ENCODE peak calls at places on chromosomes 5 and 9, in five cellular contexts. Z is stimulated activated CD4-positive, alpha-beta T cell treated with anti-CD3 and anti-CD28 coated beads, Interleukin-4, amount 100 ng/mL, for 1 hour; E is T-helper 1 cell; X is T47D; K is NCI-H1092. O is an unnamed sample.

GRCh38 chr5:159091596-159091995 is 8.1 kb downstream of the EBF1 start:
- DNase-seq in Z (no peak), E (no peak), X (no peak), K (no peak), O (no peak)

GRCh38 chr5:17370651-17371050 is 127.4 kb upstream of the TAF11L2 start:
- DNase-seq in Z (no peak), E (no peak), X (no peak), K (no peak), O (no peak)

GRCh38 chr5:40717281-40717680 is 37.6 kb downstream of the PTGER4 start:
- DNase-seq in Z (no peak), E (no peak), X (no peak), K (no peak), O (peak; percentile 2)

GRCh38 chr5:78787763-78788162 is 139.2 kb upstream of the LHFPL2 start:
- DNase-seq in Z (no peak), E (no peak), X (no peak), K (no peak), O (no peak)

GRCh38 chr5:15286659-15287058 is 213.3 kb upstream of the FBXL7 start:
- DNase-seq in Z (no peak), E (no peak), X (peak; percentile 7), K (no peak), O (no peak)

GRCh38 chr9:106891286-106891685 is 28.3 kb downstream of the ZNF462 start:
- DNase-seq in Z (no peak), E (no peak), X (no peak), K (no peak), O (no peak)

GRCh38 chr5:32042571-32042970 is 131.5 kb downstream of the GOLPH3 start:
- DNase-seq in Z (no peak), E (no peak), X (peak; percentile 20), K (no peak), O (peak; percentile 86)

GRCh38 chr5:1017691-1018455 is 9.3 kb downstream of the NKD2 start:
- DNase-seq in Z (no peak), E (no peak), X (no peak), K (no peak), O (no peak)

GRCh38 chr5:143140492-143141231 is 262.8 kb downstream of the NR3C1 start:
- DNase-seq in Z (no peak), E (no peak), X (peak; percentile 85), K (peak; percentile 53), O (no peak)

GRCh38 chr9:136553581-136553980 is 7.7 kb upstream of the NOTCH1 start:
- DNase-seq in Z (no peak), E (no peak), X (no peak), K (no peak), O (no peak)

GRCh38 chr9:134867917-134868750 is 12.5 kb upstream of the FCN2 start:
- DNase-seq in Z (no peak), E (no peak), X (no peak), K (no peak), O (no peak)

GRCh38 chr9:120668399-120668798 is 45.9 kb downstream of the MEGF9 start:
- DNase-seq in Z (no peak), E (no peak), X (no peak), K (no peak), O (no peak)

GRCh38 chr5:92890841-92891244 is 690.2 kb downstream of the NR2F1-AS1 start:
- DNase-seq in Z (no peak), E (no peak), X (no peak), K (no peak), O (peak; percentile 20)

GRCh38 chr5:37226377-37226776 is 22.8 kb downstream of the CPLANE1 start:
- DNase-seq in Z (no peak), E (no peak), X (no peak), K (no peak), O (no peak)

GRCh38 chr5:76689321-76690026 is 26.5 kb upstream of the F2R start:
- DNase-seq in Z (no peak), E (no peak), X (no peak), K (no peak), O (peak; percentile 91)

GRCh38 chr5:68225911-68226563 is 10.5 kb downstream of the PIK3R1 start:
- DNase-seq in Z (no peak), E (no peak), X (no peak), K (no peak), O (no peak)

GRCh38 chr5:132363431-132364112 is 5.9 kb upstream of the SLC22A5 start:
- DNase-seq in Z (no peak), E (no peak), X (no peak), K (no peak), O (peak; percentile 84)

GRCh38 chr9:37801287-37801850 is 772 bp downstream of the DCAF10 start:
- DNase-seq in Z (peak; percentile 46), E (no peak), X (no peak), K (no peak), O (peak; percentile 13)

GRCh38 chr5:41721521-41721920 is 148.7 kb downstream of the OXCT1 start:
- DNase-seq in Z (no peak), E (no peak), X (no peak), K (no peak), O (no peak)

GRCh38 chr5:76867827-76868693 is 18.2 kb downstream of the S100Z start:
- DNase-seq in Z (peak; percentile 63), E (peak; percentile 27), X (peak; percentile 75), K (peak; percentile 45), O (peak; percentile 64)